ENCODE peak calls at places on chromosomes 4 and X, in five cellular contexts. H is epithelial cell of esophagus, C is nephron progenitor cell, N is endothelial cell, W is mammary epithelial cell. K is an unnamed sample.

GRCh38 chrX:55169782-55170181 is 50.4 kb upstream of the PAGE5 start:
- DNase-seq in H (no peak), C (no peak), N (no peak), W (no peak), K (no peak)

GRCh38 chrX:116499780-116500179 is 37.0 kb upstream of the CT83 start:
- DNase-seq in H (peak), C (no peak), N (no peak), W (peak), K (no peak)

GRCh38 chr4:48194986-48195773 is 61.1 kb upstream of the TXK start:
- DNase-seq in H (peak), C (no peak), N (no peak), W (peak), K (no peak)

GRCh38 chrX:39936886-39937770 is 160.6 kb downstream of the BCOR start:
- DNase-seq in H (no peak), C (peak), N (no peak), W (no peak), K (no peak)

GRCh38 chr4:2799444-2799911 is 6.6 kb downstream of the SH3BP2 start:
- DNase-seq in H (no peak), C (peak), N (peak), W (no peak), K (no peak)

GRCh38 chr4:40688446-40689095 is 58.9 kb upstream of the RBM47 start:
- DNase-seq in H (peak), C (no peak), N (no peak), W (peak), K (no peak)

GRCh38 chrX:101958139-101958538 is 26.3 kb upstream of the ZMAT1 start:
- DNase-seq in H (peak), C (no peak), N (no peak), W (peak), K (no peak)

GRCh38 chr4:139666735-139667266 is 1.2 kb downstream of the MGST2 start:
- DNase-seq in H (peak), C (peak), N (peak), W (peak), K (no peak)

GRCh38 chrX:66021758-66022741 is 17.8 kb downstream of the VSIG4 start:
- DNase-seq in H (no peak), C (no peak), N (no peak), W (no peak), K (no peak)

GRCh38 chrX:66024570-66024969 is 15.3 kb downstream of the VSIG4 start:
- DNase-seq in H (no peak), C (no peak), N (no peak), W (no peak), K (no peak)

GRCh38 chrX:66021407-66021757 is 18.5 kb downstream of the VSIG4 start:
- DNase-seq in H (no peak), C (no peak), N (no peak), W (no peak), K (no peak)

GRCh38 chrX:66023726-66024467 is 16.0 kb downstream of the VSIG4 start:
- DNase-seq in H (no peak), C (no peak), N (no peak), W (no peak), K (no peak)

DNA sequence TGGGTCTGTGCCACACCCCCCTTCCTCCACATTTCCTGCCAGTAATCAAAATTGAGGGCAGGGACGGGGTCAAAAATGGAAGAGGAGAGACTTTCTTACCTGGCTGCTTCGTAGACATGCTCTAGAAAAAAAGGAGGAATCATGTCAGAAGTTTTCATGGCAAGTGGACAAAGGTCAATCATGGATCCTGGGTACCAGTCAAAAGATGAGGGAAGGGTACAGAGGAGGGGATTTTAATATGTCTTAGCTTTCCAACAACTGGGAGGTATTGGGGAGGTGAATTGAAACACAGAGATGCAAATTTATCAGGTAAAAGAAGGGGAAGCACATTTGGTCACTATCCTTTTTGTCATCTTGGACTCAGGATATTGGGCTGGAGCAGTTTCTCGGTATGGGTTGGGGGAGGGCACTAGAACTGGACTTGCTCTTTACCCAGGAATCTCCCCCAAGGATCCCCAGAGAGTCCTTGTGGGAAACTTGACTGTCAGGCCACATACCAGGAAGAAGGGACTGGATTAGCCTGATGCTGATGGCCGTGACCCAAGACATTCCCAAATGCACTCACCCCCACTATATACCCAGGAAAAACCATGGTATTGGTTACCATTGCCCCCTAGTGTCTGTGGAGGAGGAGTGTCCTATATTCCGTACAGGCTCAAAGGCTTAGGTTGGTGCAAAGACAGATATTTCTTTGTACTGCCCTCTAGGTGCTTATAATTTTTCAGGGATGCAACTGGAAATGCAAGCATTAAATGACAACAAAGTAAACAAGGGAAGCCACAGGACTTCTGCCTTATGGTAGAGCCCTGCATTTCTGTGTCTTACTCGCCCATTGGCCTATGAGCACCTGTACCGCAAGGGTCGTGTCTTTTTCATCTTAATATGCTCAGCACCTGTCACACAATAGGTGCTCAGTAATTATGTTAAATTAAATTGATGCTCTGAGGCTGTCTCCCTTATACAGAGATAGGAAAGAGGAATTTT is 16.8 kb downstream of the VSIG4 start:
- DNase-seq in H (no peak), C (no peak), N (peak), W (peak), K (no peak)
- TF ChIP-seq CTCF in H (no peak), C (no peak), N (no peak), W (peak), K (no peak)

DNA sequence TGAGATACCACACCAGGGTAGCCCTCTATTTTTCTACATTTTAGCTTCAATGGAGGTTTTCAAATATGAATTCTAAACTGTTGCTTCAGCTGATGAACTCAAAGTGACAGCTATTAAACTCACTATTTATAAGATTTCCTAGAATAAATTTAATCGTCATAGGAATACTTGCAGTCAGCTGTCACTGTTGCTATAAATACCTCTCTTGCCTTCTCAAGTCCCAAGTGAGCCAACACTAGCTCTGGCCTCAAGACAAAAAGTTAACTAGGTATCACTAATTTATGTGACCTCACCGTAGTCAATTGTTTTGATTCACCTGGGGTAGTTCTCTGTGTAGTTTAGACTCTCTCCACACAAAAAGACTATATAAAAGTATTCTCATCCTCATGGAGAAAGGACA is 34.3 kb upstream of the PROM1 start:
- DNase-seq in H (no peak), C (no peak), N (no peak), W (no peak), K (no peak)
- TF ChIP-seq CTCF in H (no peak), C (no peak), N (no peak), W (no peak), K (no peak)

DNA sequence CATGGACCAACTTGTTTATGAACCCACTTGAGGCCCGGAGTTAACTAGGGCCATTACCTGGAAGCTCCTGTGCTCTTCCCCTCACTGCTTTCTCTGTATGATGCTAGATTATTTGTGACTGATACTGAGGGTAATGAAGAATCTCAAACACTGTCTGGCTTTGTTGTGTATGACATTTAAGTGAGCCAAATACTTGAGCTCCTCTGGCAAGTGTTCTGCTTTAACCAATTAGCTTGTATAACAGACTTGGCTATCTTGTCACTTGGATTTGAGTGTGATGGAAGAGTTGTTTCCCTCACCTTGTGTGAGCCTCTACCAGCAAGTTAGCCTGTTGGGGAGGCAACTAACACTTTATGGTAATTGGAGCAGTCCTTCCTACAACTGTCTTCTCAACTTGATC is 42.7 kb downstream of the CCNG2 start:
- DNase-seq in H (no peak), C (no peak), N (no peak), W (no peak), K (no peak)
- TF ChIP-seq CTCF in H (no peak), C (no peak), N (no peak), W (no peak), K (no peak)

GRCh38 chrX:119223784-119224183 is 12.3 kb upstream of the PGRMC1 start:
- DNase-seq in H (no peak), C (no peak), N (no peak), W (no peak), K (no peak)

GRCh38 chrX:119222932-119223331 is 13.2 kb upstream of the PGRMC1 start:
- DNase-seq in H (no peak), C (no peak), N (no peak), W (no peak), K (no peak)

DNA sequence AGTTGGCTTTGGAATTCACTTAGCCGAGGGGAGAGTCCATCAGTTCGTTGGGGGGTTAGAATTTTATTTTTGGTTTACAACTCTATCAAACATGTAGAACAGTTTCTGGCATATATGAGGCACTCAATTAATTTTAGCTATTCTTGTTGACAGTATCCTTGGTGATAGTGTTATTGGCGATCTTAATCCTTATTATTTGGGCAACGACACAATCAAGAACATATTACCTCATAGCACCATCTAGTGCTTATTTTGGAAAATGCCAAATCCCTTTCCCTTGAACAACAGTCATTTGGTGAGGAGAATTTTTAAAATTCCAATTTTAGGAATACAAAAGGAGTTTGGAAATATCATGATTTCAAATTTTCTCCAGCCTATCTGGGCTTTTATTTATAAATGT is 17.9 kb upstream of the PGRMC1 start:
- DNase-seq in H (peak), C (no peak), N (no peak), W (no peak), K (no peak)
- TF ChIP-seq CTCF in H (peak), C (peak), N (no peak), W (peak), K (no peak)

GRCh38 chrX:153725832-153726285 is 1.2 kb downstream of the ABCD1 start:
- DNase-seq in H (no peak), C (no peak), N (no peak), W (no peak), K (no peak)

GRCh38 chrX:153725039-153725831 is 579 bp downstream of the ABCD1 start:
- DNase-seq in H (no peak), C (no peak), N (no peak), W (no peak), K (no peak)

GRCh38 chrX:153724252-153725038 is at the start of the genes ABCD1 and BCAP31:
- DNase-seq in H (peak), C (peak), N (peak), W (peak), K (peak)

GRCh38 chrX:153722704-153723350 is 1.4 kb downstream of the BCAP31 start:
- DNase-seq in H (peak), C (no peak), N (no peak), W (peak), K (no peak)

DNA sequence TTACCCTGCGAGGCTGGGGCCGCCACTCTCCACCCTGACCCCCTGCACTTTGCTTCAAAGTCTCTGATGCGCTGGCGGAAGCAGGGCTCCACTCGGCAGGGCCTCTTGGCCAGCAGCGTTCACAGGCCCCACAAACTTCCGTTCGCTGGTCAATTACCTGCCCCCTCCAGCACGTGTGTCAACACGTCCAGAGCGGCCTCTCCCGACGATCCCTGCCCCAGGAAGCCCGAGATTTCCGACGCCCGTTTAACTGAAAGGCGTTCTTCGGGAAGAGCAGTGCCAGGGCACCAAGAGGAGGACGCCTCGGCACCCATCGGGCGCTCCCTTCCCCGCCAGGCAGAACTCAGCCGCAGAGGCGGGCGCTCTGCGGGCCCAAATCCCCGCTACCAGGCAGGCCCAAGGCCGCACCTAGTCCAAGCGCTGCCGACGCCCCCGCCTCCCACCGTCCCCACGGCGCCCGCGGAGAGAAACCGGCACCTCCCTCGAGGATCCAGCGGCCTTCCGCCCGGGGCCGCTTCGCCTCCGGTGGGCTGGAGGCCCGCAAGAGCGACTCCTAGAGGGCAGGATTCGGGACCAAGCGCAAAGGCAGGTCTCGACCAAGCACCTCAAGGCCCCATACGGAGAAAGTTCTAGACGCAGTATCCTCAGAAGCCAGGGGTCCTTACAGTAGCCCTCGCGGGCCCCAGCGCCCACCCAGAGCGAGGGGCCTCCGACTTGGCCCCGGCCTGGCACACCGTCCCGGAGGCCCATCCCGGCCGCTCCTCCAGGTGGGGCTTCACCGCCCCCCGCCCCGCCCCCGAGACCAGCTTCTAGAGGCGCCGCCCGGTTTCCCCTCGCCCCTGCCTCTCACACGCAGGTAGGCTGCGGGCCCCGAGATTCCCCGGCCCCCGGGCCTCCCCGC is 586 bp downstream of the BCAP31 start:
- DNase-seq in H (peak), C (peak), N (peak), W (peak), K (no peak)
- TF ChIP-seq CTCF in H (peak), C (no peak), N (no peak), W (peak), K (no peak)

GRCh38 chr4:92172203-92172602 is 131.6 kb upstream of the GRID2 start:
- DNase-seq in H (peak), C (no peak), N (no peak), W (no peak), K (no peak)
- TF ChIP-seq CTCF in H (no peak), C (no peak), N (no peak), W (peak), K (no peak)

GRCh38 chrX:12145402-12145801 is 7.1 kb downstream of the FRMPD4 start:
- DNase-seq in H (no peak), C (no peak), N (no peak), W (no peak), K (no peak)
- TF ChIP-seq CTCF in H (no peak), C (no peak), N (no peak), W (no peak), K (no peak)

GRCh38 chrX:7647826-7648225 is 195.1 kb upstream of the VCX start:
- DNase-seq in H (no peak), C (peak), N (no peak), W (no peak), K (no peak)
- TF ChIP-seq CTCF in H (no peak), C (no peak), N (no peak), W (no peak), K (no peak)

GRCh38 chr4:184439856-184440592 is 34.3 kb downstream of the IRF2 start:
- DNase-seq in H (no peak), C (no peak), N (no peak), W (no peak), K (no peak)
- TF ChIP-seq CTCF in H (no peak), C (no peak), N (no peak), W (no peak), K (no peak)

K was measured in omental fat pad.